ENCODE peak calls at places on chromosome 12, in eight cellular contexts. Z is glutamatergic neuron; I is HEK293T; V is thoracic aorta; G is amniotic epithelial cell; P is ACHN; L is activated CD8-positive, alpha-beta memory T cell treated with anti-CD3 and anti-CD28 coated beads, Interleukin-2, amount 10 ng/mL, durations not matched to agents 7 days and 5 days; N is GM03348. F is an unnamed sample.

GRCh38 chr12:54688309-54689033 is 40.3 kb upstream of the DCD start:
- DNase-seq in Z (no peak), I (no peak), V (no peak), G (no peak), P (no peak), L (no peak), N (no peak), F (no peak)

GRCh38 chr12:107144990-107145389 is 51.6 kb upstream of the CRY1 start:
- DNase-seq in Z (no peak), I (no peak), V (no peak), G (peak), P (no peak), L (no peak), N (no peak), F (no peak)

GRCh38 chr12:128690641-128691040 is 133.1 kb downstream of the SLC15A4 start:
- DNase-seq in Z (no peak), I (no peak), V (no peak), G (no peak), P (no peak), L (no peak), N (no peak), F (no peak)

GRCh38 chr12:104026841-104027599 is 23.0 kb downstream of the GLT8D2 start:
- DNase-seq in Z (no peak), I (no peak), V (no peak), G (no peak), P (no peak), L (no peak), N (no peak), F (no peak)

GRCh38 chr12:4685317-4685716 is 34.9 kb upstream of the GALNT8 start:
- DNase-seq in Z (no peak), I (no peak), V (no peak), G (peak), P (no peak), L (no peak), N (no peak), F (no peak)

GRCh38 chr12:78194448-78194847 is 363.8 kb downstream of the NAV3 start:
- DNase-seq in Z (no peak), I (no peak), V (no peak), G (peak), P (no peak), L (no peak), N (peak), F (no peak)

GRCh38 chr12:1093166-1093751 is 102.2 kb downstream of the ERC1 start:
- DNase-seq in Z (no peak), I (peak), V (no peak), G (peak), P (peak), L (no peak), N (peak), F (peak)

GRCh38 chr12:26524862-26525465 is 308.0 kb downstream of the ITPR2 start:
- DNase-seq in Z (peak), I (peak), V (no peak), G (peak), P (peak), L (no peak), N (peak), F (peak)

GRCh38 chr12:120646044-120646443 is 5.6 kb downstream of the CABP1 start:
- DNase-seq in Z (no peak), I (no peak), V (no peak), G (no peak), P (no peak), L (no peak), N (no peak), F (no peak)

GRCh38 chr12:111024205-111024794 is 103.9 kb upstream of the MYL2 start:
- DNase-seq in Z (peak), I (peak), V (no peak), G (peak), P (peak), L (peak), N (peak), F (peak)

GRCh38 chr12:58584885-58585284 is 335.4 kb downstream of the LRIG3 start:
- DNase-seq in Z (no peak), I (no peak), V (no peak), G (no peak), P (no peak), L (no peak), N (peak), F (no peak)

GRCh38 chr12:124352257-124352656 is 57.4 kb downstream of the RFLNA start:
- DNase-seq in Z (no peak), I (no peak), V (no peak), G (no peak), P (no peak), L (no peak), N (no peak), F (no peak)